ENCODE peak calls at places on chromosomes 13 and 19, in five cellular contexts. One of them, this sample, is unnamed.
A peak's percentile ranks its signal among the peaks of the same experiment; 100 is the strongest.

GRCh38 chr13:49235856-49236431 is 11.8 kb upstream of the CDADC1 start:
- DNase-seq in activated T-cell treated with anti-CD3 and anti-CD28 coated beads, Interleukin-2, amount 50 U/mL, for 72 hours: no peak
- DNase-seq in AG09319: no peak
- DNase-seq in D341Med: no peak
- DNase-seq in NCI-H748 treated with DMSO at 0.1 percent for 48 hours: no peak
- DNase-seq in this sample: no peak

GRCh38 chr13:33016414-33017409 is at the start of gene KL:
- DNase-seq in activated T-cell treated with anti-CD3 and anti-CD28 coated beads, Interleukin-2, amount 50 U/mL, for 72 hours: peak; percentile 38
- DNase-seq in AG09319: no peak
- DNase-seq in D341Med: peak; percentile 72
- DNase-seq in NCI-H748 treated with DMSO at 0.1 percent for 48 hours: peak; percentile 56
- DNase-seq in this sample: peak; percentile 19

GRCh38 chr13:41268764-41269163 is 5.4 kb upstream of the MTRF1 start:
- DNase-seq in activated T-cell treated with anti-CD3 and anti-CD28 coated beads, Interleukin-2, amount 50 U/mL, for 72 hours: peak; percentile 19
- DNase-seq in AG09319: no peak
- DNase-seq in D341Med: no peak
- DNase-seq in NCI-H748 treated with DMSO at 0.1 percent for 48 hours: no peak
- DNase-seq in this sample: no peak

GRCh38 chr19:35596366-35596999 is 10.5 kb downstream of the PMIS2 start:
- DNase-seq in activated T-cell treated with anti-CD3 and anti-CD28 coated beads, Interleukin-2, amount 50 U/mL, for 72 hours: peak; percentile 45
- DNase-seq in AG09319: no peak
- DNase-seq in D341Med: peak; percentile 60
- DNase-seq in NCI-H748 treated with DMSO at 0.1 percent for 48 hours: no peak
- DNase-seq in this sample: peak; percentile 47

GRCh38 chr13:41716236-41716635 is 244.7 kb downstream of the VWA8 start:
- DNase-seq in activated T-cell treated with anti-CD3 and anti-CD28 coated beads, Interleukin-2, amount 50 U/mL, for 72 hours: no peak
- DNase-seq in AG09319: no peak
- DNase-seq in D341Med: no peak
- DNase-seq in NCI-H748 treated with DMSO at 0.1 percent for 48 hours: no peak
- DNase-seq in this sample: no peak

GRCh38 chr13:30148171-30148754 is 159.1 kb downstream of the KATNAL1 start:
- DNase-seq in activated T-cell treated with anti-CD3 and anti-CD28 coated beads, Interleukin-2, amount 50 U/mL, for 72 hours: peak; percentile 40
- DNase-seq in AG09319: no peak
- DNase-seq in D341Med: no peak
- DNase-seq in NCI-H748 treated with DMSO at 0.1 percent for 48 hours: no peak
- DNase-seq in this sample: peak; percentile 67

GRCh38 chr19:10191347-10191746 is 3.4 kb downstream of the DNMT1 start:
- DNase-seq in activated T-cell treated with anti-CD3 and anti-CD28 coated beads, Interleukin-2, amount 50 U/mL, for 72 hours: no peak
- DNase-seq in AG09319: peak; percentile 77
- DNase-seq in D341Med: no peak
- DNase-seq in NCI-H748 treated with DMSO at 0.1 percent for 48 hours: no peak
- DNase-seq in this sample: no peak

GRCh38 chr19:13077233-13077632 is 25.4 kb downstream of the LYL1 start:
- DNase-seq in activated T-cell treated with anti-CD3 and anti-CD28 coated beads, Interleukin-2, amount 50 U/mL, for 72 hours: no peak
- DNase-seq in AG09319: no peak
- DNase-seq in D341Med: no peak
- DNase-seq in NCI-H748 treated with DMSO at 0.1 percent for 48 hours: no peak
- DNase-seq in this sample: no peak

GRCh38 chr19:34136127-34136526 is 36.2 kb upstream of the LSM14A start:
- DNase-seq in activated T-cell treated with anti-CD3 and anti-CD28 coated beads, Interleukin-2, amount 50 U/mL, for 72 hours: no peak
- DNase-seq in AG09319: no peak
- DNase-seq in D341Med: no peak
- DNase-seq in NCI-H748 treated with DMSO at 0.1 percent for 48 hours: no peak
- DNase-seq in this sample: no peak

GRCh38 chr13:91346848-91347211 is 657 bp upstream of the MIR17HG start:
- DNase-seq in activated T-cell treated with anti-CD3 and anti-CD28 coated beads, Interleukin-2, amount 50 U/mL, for 72 hours: peak; percentile 48
- DNase-seq in AG09319: no peak
- DNase-seq in D341Med: peak; percentile 38
- DNase-seq in NCI-H748 treated with DMSO at 0.1 percent for 48 hours: peak; percentile 76
- DNase-seq in this sample: peak; percentile 74

GRCh38 chr19:40035996-40036395 is 20.0 kb downstream of the ZNF780B start:
- DNase-seq in activated T-cell treated with anti-CD3 and anti-CD28 coated beads, Interleukin-2, amount 50 U/mL, for 72 hours: no peak
- DNase-seq in AG09319: no peak
- DNase-seq in D341Med: no peak
- DNase-seq in NCI-H748 treated with DMSO at 0.1 percent for 48 hours: no peak
- DNase-seq in this sample: no peak

GRCh38 chr13:99299545-99300341 is 7.5 kb downstream of the GPR183 start:
- DNase-seq in activated T-cell treated with anti-CD3 and anti-CD28 coated beads, Interleukin-2, amount 50 U/mL, for 72 hours: no peak
- DNase-seq in AG09319: no peak
- DNase-seq in D341Med: no peak
- DNase-seq in NCI-H748 treated with DMSO at 0.1 percent for 48 hours: no peak
- DNase-seq in this sample: no peak

GRCh38 chr19:38173324-38174041 is 50.5 kb downstream of the DPF1 start:
- DNase-seq in activated T-cell treated with anti-CD3 and anti-CD28 coated beads, Interleukin-2, amount 50 U/mL, for 72 hours: no peak
- DNase-seq in AG09319: peak; percentile 14
- DNase-seq in D341Med: no peak
- DNase-seq in NCI-H748 treated with DMSO at 0.1 percent for 48 hours: no peak
- DNase-seq in this sample: no peak

GRCh38 chr13:34435338-34435737 is 506.7 kb upstream of the NBEA start:
- DNase-seq in activated T-cell treated with anti-CD3 and anti-CD28 coated beads, Interleukin-2, amount 50 U/mL, for 72 hours: no peak
- DNase-seq in AG09319: no peak
- DNase-seq in D341Med: no peak
- DNase-seq in NCI-H748 treated with DMSO at 0.1 percent for 48 hours: no peak
- DNase-seq in this sample: no peak

GRCh38 chr13:28819748-28820098 is 416 bp upstream of the MTUS2 start:
- DNase-seq in activated T-cell treated with anti-CD3 and anti-CD28 coated beads, Interleukin-2, amount 50 U/mL, for 72 hours: peak; percentile 79
- DNase-seq in AG09319: no peak
- DNase-seq in D341Med: peak; percentile 90
- DNase-seq in NCI-H748 treated with DMSO at 0.1 percent for 48 hours: peak; percentile 49
- DNase-seq in this sample: peak; percentile 66

GRCh38 chr13:33265607-33266006 is 19.9 kb downstream of the STARD13 start:
- DNase-seq in activated T-cell treated with anti-CD3 and anti-CD28 coated beads, Interleukin-2, amount 50 U/mL, for 72 hours: no peak
- DNase-seq in AG09319: no peak
- DNase-seq in D341Med: no peak
- DNase-seq in NCI-H748 treated with DMSO at 0.1 percent for 48 hours: no peak
- DNase-seq in this sample: no peak

GRCh38 chr13:47548294-47548825 is 452.7 kb downstream of the SUCLA2 start:
- DNase-seq in activated T-cell treated with anti-CD3 and anti-CD28 coated beads, Interleukin-2, amount 50 U/mL, for 72 hours: no peak
- DNase-seq in AG09319: no peak
- DNase-seq in D341Med: no peak
- DNase-seq in NCI-H748 treated with DMSO at 0.1 percent for 48 hours: peak; percentile 42
- DNase-seq in this sample: no peak

This sample was measured in activated CD4-positive, alpha-beta memory T cell treated with anti-CD3 and anti-CD28 coated beads for 36 hours.